ENCODE peak calls at places on chromosome 16, in four cellular contexts. M is WTC11, I is mucosa of descending colon, E is T-helper 2 cell. R is an unnamed sample.

GRCh38 chr16:22638393-22639206 is 127.9 kb downstream of the NPIPB5 start:
- DNase-seq in I (no peak), E (no peak), M (no peak), R (no peak)

GRCh38 chr16:85293899-85294642 is 181.8 kb upstream of the CIBAR2 start:
- DNase-seq in E (no peak), M (no peak), I (no peak), R (no peak)

GRCh38 chr16:30656388-30656787 is 1.8 kb upstream of the FBRS start:
- DNase-seq in E (no peak), M (no peak), I (no peak), R (no peak)

GRCh38 chr16:85601730-85602401 is 11.3 kb upstream of the GSE1 start:
- DNase-seq in I (no peak), E (no peak), M (no peak), R (no peak)

GRCh38 chr16:51834131-51834530 is 683.1 kb upstream of the SALL1 start:
- DNase-seq in M (no peak), I (no peak), E (no peak), R (no peak)

GRCh38 chr16:57023541-57024249 is 34.3 kb downstream of the NLRC5 start:
- DNase-seq in M (no peak), I (no peak), E (peak; percentile 83), R (no peak)

GRCh38 chr16:85645021-85645589 is 32.0 kb downstream of the GSE1 start:
- DNase-seq in I (peak; percentile 82), E (no peak), M (no peak), R (peak; percentile 89)

GRCh38 chr16:30844671-30845449 is 49.0 kb downstream of the BCL7C start:
- DNase-seq in I (no peak), E (peak; percentile 90), M (peak; percentile 78), R (peak; percentile 80)

GRCh38 chr16:46688101-46688656 is 799 bp downstream of the VPS35 start:
- DNase-seq in I (peak; percentile 67), E (no peak), M (no peak), R (no peak)

GRCh38 chr16:24255446-24256352 is at the start of gene CACNG3:
- DNase-seq in I (no peak), M (peak; percentile 96), E (peak; percentile 76), R (no peak)

GRCh38 chr16:19696312-19696711 is 21.7 kb downstream of the KNOP1 start:
- DNase-seq in I (peak; percentile 80), M (no peak), E (peak; percentile 55), R (peak; percentile 81)

GRCh38 chr16:86791287-86792074 is 213.1 kb downstream of the FOXL1 start:
- DNase-seq in M (no peak), E (no peak), I (no peak), R (no peak)

GRCh38 chr16:17947165-17947564 is 389.4 kb downstream of the NPIPA8 start:
- DNase-seq in E (no peak), M (no peak), I (no peak), R (no peak)

GRCh38 chr16:55502801-55503366 is 6.0 kb upstream of the LPCAT2 start:
- DNase-seq in E (no peak), M (no peak), I (peak; percentile 93), R (peak; percentile 95)

GRCh38 chr16:49586466-49586865 is 212.9 kb downstream of the C16orf78 start:
- DNase-seq in M (peak; percentile 8), E (no peak), I (no peak), R (no peak)

GRCh38 chr16:555528-556478 is 4.4 kb upstream of the PRR35 start:
- DNase-seq in I (no peak), E (no peak), M (no peak), R (no peak)

GRCh38 chr16:27029525-27029924 is 37.2 kb upstream of the C16orf82 start:
- DNase-seq in E (no peak), M (no peak), I (no peak), R (no peak)

GRCh38 chr16:10282367-10282766 is 100.1 kb upstream of the GRIN2A start:
- DNase-seq in E (no peak), I (no peak), M (no peak), R (no peak)

R was measured in HT-29.